ENCODE peak calls at places on chromosomes 4 and X, in four cellular contexts. H is amniotic epithelial cell, V is NCI-H1092 treated with DMSO at 0.1 percent for 48 hours, P is kidney. C is an unnamed sample.
A peak's percentile ranks its signal among the peaks of the same experiment; 100 is the strongest.

GRCh38 chrX:136168929-136169735 is 21.8 kb downstream of the FHL1 start:
- DNase-seq in P (no peak), V (peak; percentile 11), H (peak; percentile 90), C (peak; percentile 34)

GRCh38 chr4:98612318-98613250 is 45.8 kb downstream of the TSPAN5 start:
- DNase-seq in P (no peak), V (no peak), H (no peak), C (no peak)

GRCh38 chr4:23373269-23373668 is 516.6 kb downstream of the PPARGC1A start:
- DNase-seq in H (peak; percentile 36), P (peak; percentile 18), V (no peak), C (no peak)

GRCh38 chrX:104135677-104136076 is 21.1 kb downstream of the SLC25A53 start:
- DNase-seq in V (no peak), P (no peak), H (peak; percentile 11), C (no peak)

GRCh38 chrX:47706575-47706974 is 47.6 kb upstream of the UXT start:
- DNase-seq in V (no peak), H (peak; percentile 82), P (no peak), C (no peak)

GRCh38 chr4:38601244-38601915 is 62.6 kb upstream of the KLF3 start:
- DNase-seq in V (peak; percentile 93), P (no peak), H (peak; percentile 68), C (no peak)

GRCh38 chr4:189802884-189803283 is 137.8 kb upstream of the FRG1 start:
- DNase-seq in P (no peak), H (no peak), V (no peak), C (no peak)

GRCh38 chr4:100889401-100889800 is 371.6 kb upstream of the EMCN start:
- DNase-seq in H (no peak), V (no peak), P (no peak), C (no peak)

GRCh38 chrX:45505214-45505613 is 304.5 kb upstream of the DIPK2B start:
- DNase-seq in H (peak; percentile 72), P (no peak), V (no peak), C (no peak)